ENCODE peak calls at places on chromosomes 11 and 22, in eight cellular contexts. A, F, Z, K, X, J, H and O are unnamed samples.

GRCh38 chr22:37601540-37602442 is 6.8 kb upstream of the GGA1 start:
- DNase-seq in A (peak), F (no peak), Z (peak), K (peak), X (peak), J (no peak), H (peak), O (no peak)

GRCh38 chr22:42174062-42174461 is 43.5 kb upstream of the CYP2D6 start:
- DNase-seq in A (no peak), F (no peak), Z (no peak), K (no peak), X (no peak), J (no peak), H (no peak), O (no peak)

GRCh38 chr22:39932918-39933649 is 27.1 kb upstream of the TMA7B start:
- DNase-seq in A (no peak), F (no peak), Z (peak), K (peak), X (peak), J (peak), H (peak), O (no peak)

GRCh38 chr22:41862530-41863266 is 29.8 kb downstream of the SREBF2 start:
- DNase-seq in A (peak), F (no peak), Z (no peak), K (no peak), X (no peak), J (no peak), H (no peak), O (no peak)

GRCh38 chr22:49944399-49944891 is 16.1 kb upstream of the PIM3 start:
- DNase-seq in A (no peak), F (no peak), Z (no peak), K (no peak), X (no peak), J (no peak), H (no peak), O (no peak)

GRCh38 chr11:31995525-31996123 is 95.2 kb upstream of the RCN1 start:
- DNase-seq in A (peak), F (no peak), Z (no peak), K (peak), X (no peak), J (no peak), H (no peak), O (no peak)

GRCh38 chr11:33665666-33666065 is 35.0 kb downstream of the C11orf91 start:
- DNase-seq in A (no peak), F (no peak), Z (no peak), K (no peak), X (no peak), J (no peak), H (no peak), O (no peak)

GRCh38 chr22:47396105-47396504 is 633.7 kb downstream of the TBC1D22A start:
- DNase-seq in A (no peak), F (no peak), Z (no peak), K (no peak), X (no peak), J (no peak), H (no peak), O (no peak)

GRCh38 chr22:48179571-48180546 is 1417.4 kb downstream of the TBC1D22A start:
- DNase-seq in A (no peak), F (no peak), Z (no peak), K (no peak), X (no peak), J (no peak), H (no peak), O (no peak)

GRCh38 chr22:19958083-19959042 is 16.7 kb upstream of the TXNRD2 start:
- DNase-seq in A (no peak), F (no peak), Z (no peak), K (no peak), X (no peak), J (no peak), H (no peak), O (no peak)

GRCh38 chr22:19723990-19724827 is 870 bp downstream of the GP1BB start:
- DNase-seq in A (no peak), F (no peak), Z (no peak), K (peak), X (peak), J (peak), H (peak), O (no peak)

GRCh38 chr11:132228756-132229325 is 858.4 kb downstream of the NTM start:
- DNase-seq in A (no peak), F (no peak), Z (no peak), K (no peak), X (no peak), J (no peak), H (no peak), O (no peak)

GRCh38 chr22:41352058-41352457 is 29.7 kb upstream of the TEF start:
- DNase-seq in A (no peak), F (no peak), Z (peak), K (no peak), X (no peak), J (no peak), H (no peak), O (no peak)

GRCh38 chr11:19279455-19279854 is 38.7 kb upstream of the E2F8 start:
- DNase-seq in A (no peak), F (no peak), Z (peak), K (no peak), X (peak), J (no peak), H (no peak), O (no peak)

GRCh38 chr11:2317354-2318050 is 15.7 kb downstream of the TSPAN32 start:
- DNase-seq in A (no peak), F (no peak), Z (no peak), K (no peak), X (no peak), J (no peak), H (no peak), O (no peak)

GRCh38 chr11:116731821-116732739 is 40.7 kb downstream of the BUD13 start:
- DNase-seq in A (no peak), F (no peak), Z (no peak), K (no peak), X (peak), J (no peak), H (no peak), O (no peak)

GRCh38 chr11:2580444-2581050 is 119.2 kb downstream of the KCNQ1OT1 start:
- DNase-seq in A (no peak), F (peak), Z (no peak), K (no peak), X (peak), J (no peak), H (no peak), O (no peak)

GRCh38 chr11:47599821-47600377 is 5.7 kb upstream of the C1QTNF4 start:
- DNase-seq in A (no peak), F (no peak), Z (no peak), K (no peak), X (no peak), J (no peak), H (no peak), O (no peak)

GRCh38 chr11:75743711-75744563 is 24.6 kb upstream of the DGAT2 start:
- DNase-seq in A (no peak), F (no peak), Z (no peak), K (no peak), X (no peak), J (peak), H (no peak), O (no peak)

GRCh38 chr11:133836076-133836548 is 9.2 kb downstream of the SPATA19 start:
- DNase-seq in A (no peak), F (no peak), Z (no peak), K (no peak), X (no peak), J (no peak), H (no peak), O (no peak)

GRCh38 chr11:11624926-11625325 is 3.1 kb upstream of the GALNT18 start:
- DNase-seq in A (no peak), F (no peak), Z (no peak), K (no peak), X (no peak), J (no peak), H (no peak), O (no peak)

GRCh38 chr11:1939006-1939626 is 8.0 kb upstream of the MRPL23 start:
- DNase-seq in A (no peak), F (peak), Z (no peak), K (no peak), X (peak), J (no peak), H (no peak), O (no peak)

GRCh38 chr22:26777402-26777801 is 120.0 kb downstream of the MIAT start:
- DNase-seq in A (no peak), F (no peak), Z (no peak), K (no peak), X (no peak), J (no peak), H (no peak), O (no peak)

GRCh38 chr11:70526116-70527045 is 128.1 kb downstream of the CTTN start:
- DNase-seq in A (no peak), F (peak), Z (no peak), K (no peak), X (no peak), J (no peak), H (no peak), O (no peak)

GRCh38 chr11:115199501-115199900 is 304.7 kb downstream of the CADM1 start:
- DNase-seq in A (no peak), F (no peak), Z (no peak), K (no peak), X (no peak), J (no peak), H (no peak), O (no peak)

GRCh38 chr22:22045576-22046335 is 63.2 kb upstream of the TOP3B start:
- DNase-seq in A (no peak), F (no peak), Z (no peak), K (no peak), X (no peak), J (no peak), H (no peak), O (no peak)

GRCh38 chr22:47163481-47163875 is 401.0 kb downstream of the TBC1D22A start:
- DNase-seq in A (no peak), F (no peak), Z (no peak), K (no peak), X (no peak), J (no peak), H (no peak), O (no peak)

GRCh38 chr11:12840871-12841516 is 166.8 kb downstream of the TEAD1 start:
- DNase-seq in A (no peak), F (peak), Z (no peak), K (peak), X (no peak), J (no peak), H (no peak), O (no peak)

GRCh38 chr11:12402027-12402426 is 24.7 kb downstream of the PARVA start:
- DNase-seq in A (no peak), F (no peak), Z (no peak), K (no peak), X (no peak), J (no peak), H (no peak), O (no peak)

GRCh38 chr11:130160460-130161090 is 993 bp downstream of the ST14 start:
- DNase-seq in A (no peak), F (no peak), Z (no peak), K (no peak), X (peak), J (no peak), H (no peak), O (no peak)

GRCh38 chr11:111976614-111977140 is 39.5 kb downstream of the DIXDC1 start:
- DNase-seq in A (no peak), F (no peak), Z (no peak), K (no peak), X (peak), J (no peak), H (no peak), O (no peak)

GRCh38 chr11:121604152-121604551 is 151.4 kb upstream of the SORL1-AS1 start:
- DNase-seq in A (no peak), F (no peak), Z (no peak), K (no peak), X (no peak), J (no peak), H (peak), O (no peak)

GRCh38 chr11:28585007-28585406 is 476.8 kb downstream of the METTL15 start:
- DNase-seq in A (no peak), F (no peak), Z (no peak), K (no peak), X (no peak), J (no peak), H (no peak), O (no peak)

GRCh38 chr22:50542416-50542927 is 3.2 kb upstream of the KLHDC7B start:
- DNase-seq in A (peak), F (no peak), Z (no peak), K (no peak), X (no peak), J (no peak), H (no peak), O (no peak)

GRCh38 chr11:10892250-10892649 is 34.4 kb upstream of the ZBED5 start:
- DNase-seq in A (no peak), F (no peak), Z (no peak), K (no peak), X (no peak), J (no peak), H (no peak), O (no peak)

GRCh38 chr11:74427377-74427776 is 29.1 kb upstream of the PGM2L1 start:
- DNase-seq in A (no peak), F (no peak), Z (no peak), K (peak), X (no peak), J (no peak), H (no peak), O (no peak)

DNA sequence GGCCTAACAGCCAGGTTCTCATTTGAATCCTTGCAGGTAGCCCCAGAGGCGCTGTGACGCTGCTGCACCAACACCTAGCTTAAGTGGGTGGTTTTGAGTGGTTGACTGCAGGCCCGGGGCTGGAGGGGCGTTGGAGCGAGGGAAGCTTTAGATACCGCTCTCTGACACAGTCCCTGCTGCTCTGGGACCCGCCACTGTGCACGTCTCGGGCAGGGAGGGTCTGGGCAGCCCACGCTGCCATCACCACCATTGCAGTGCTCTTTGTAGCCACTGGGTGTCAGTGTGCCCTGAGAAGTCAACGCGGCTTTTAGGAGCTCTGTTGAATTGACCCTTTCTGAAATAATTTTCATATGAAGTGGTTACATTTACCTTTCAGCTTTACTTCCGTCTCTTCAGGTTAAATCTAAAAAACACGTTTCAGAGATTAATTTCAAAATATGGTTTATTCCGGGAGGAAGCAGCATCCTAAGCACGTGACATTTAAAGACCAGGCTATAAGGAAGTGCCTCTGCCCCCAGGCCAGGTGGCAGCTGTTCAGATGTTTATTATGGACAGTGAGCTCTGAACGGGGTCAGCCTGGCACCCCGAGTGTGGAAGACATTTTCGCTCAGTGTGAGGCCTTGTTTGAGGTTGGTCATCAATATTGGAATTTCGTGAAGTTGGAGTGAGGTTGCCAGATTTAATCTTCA is 30.9 kb upstream of the PARVB start:
- DNase-seq in A (peak), F (peak), Z (peak), K (peak), X (peak), J (peak), H (peak), O (peak)
- TF ChIP-seq POLR2AphosphoS5 in A (no peak), F (no peak), Z (no peak), K (no peak), X (no peak), J (no peak), H (no peak), O (no peak)

DNA sequence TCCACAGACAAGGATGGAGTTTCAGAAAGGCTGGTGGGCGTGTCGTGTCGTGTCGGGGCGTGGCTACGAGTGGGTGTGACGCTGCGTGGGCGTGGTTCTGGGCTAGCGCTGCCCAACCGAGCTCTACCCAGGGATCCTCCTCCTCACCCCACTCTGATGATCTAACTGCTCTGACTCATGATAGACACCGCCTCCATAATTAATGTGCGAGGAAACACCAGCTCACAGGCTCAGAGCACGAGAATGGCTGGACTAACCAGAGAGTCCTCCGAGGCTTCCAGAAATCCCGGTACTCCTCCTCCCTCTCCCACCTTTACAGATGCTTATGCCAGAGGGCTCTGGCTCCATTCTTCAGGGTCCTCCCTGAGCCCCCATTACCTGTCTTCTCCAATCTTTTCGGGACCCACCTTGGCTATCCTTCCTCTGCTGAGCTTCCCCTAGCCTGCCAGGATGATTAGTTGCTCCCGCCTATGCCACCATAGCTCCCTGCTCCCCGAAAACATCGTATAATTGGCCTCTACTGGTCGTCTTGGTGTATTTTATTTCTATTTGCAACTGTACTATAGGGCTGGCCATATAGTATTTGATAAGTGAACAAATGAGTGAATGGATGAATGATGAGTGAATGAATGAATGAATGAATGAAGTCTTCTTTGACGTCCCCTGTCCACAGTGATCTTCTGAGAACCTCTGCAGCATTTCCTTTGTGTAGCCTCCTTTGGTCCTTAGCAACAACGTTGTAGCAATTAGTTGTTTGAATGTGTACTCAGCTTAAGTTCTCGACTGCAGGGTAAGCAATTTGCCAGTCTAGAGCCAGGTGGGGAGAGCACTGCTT is 21.7 kb downstream of the TMPRSS13 start:
- DNase-seq in A (peak), F (peak), Z (peak), K (peak), X (peak), J (peak), H (peak), O (peak)
- H3K9ac ChIP-seq in A (no peak), F (no peak), Z (peak), K (peak), X (no peak), J (peak), H (no peak), O (peak)

GRCh38 chr11:125036933-125037332 is 26.2 kb upstream of the SLC37A2 start:
- DNase-seq in A (no peak), F (no peak), Z (no peak), K (peak), X (no peak), J (no peak), H (no peak), O (no peak)
- TF ChIP-seq POLR2AphosphoS5 in A (no peak), F (no peak), Z (no peak), K (no peak), X (no peak), J (no peak), H (no peak), O (no peak)

GRCh38 chr11:64619196-64619595 is 28.2 kb downstream of the SLC22A12 start:
- DNase-seq in A (no peak), F (no peak), Z (no peak), K (no peak), X (no peak), J (no peak), H (no peak), O (no peak)
- H3K9ac ChIP-seq in A (no peak), F (no peak), Z (no peak), K (no peak), X (no peak), J (no peak), H (peak), O (peak)

GRCh38 chr11:35009191-35009940 is 92.9 kb downstream of the PDHX start:
- DNase-seq in A (no peak), F (no peak), Z (peak), K (no peak), X (no peak), J (no peak), H (peak), O (no peak)
- TF ChIP-seq POLR2AphosphoS5 in A (no peak), F (no peak), Z (peak), K (no peak), X (no peak), J (no peak), H (no peak), O (no peak)

DNA sequence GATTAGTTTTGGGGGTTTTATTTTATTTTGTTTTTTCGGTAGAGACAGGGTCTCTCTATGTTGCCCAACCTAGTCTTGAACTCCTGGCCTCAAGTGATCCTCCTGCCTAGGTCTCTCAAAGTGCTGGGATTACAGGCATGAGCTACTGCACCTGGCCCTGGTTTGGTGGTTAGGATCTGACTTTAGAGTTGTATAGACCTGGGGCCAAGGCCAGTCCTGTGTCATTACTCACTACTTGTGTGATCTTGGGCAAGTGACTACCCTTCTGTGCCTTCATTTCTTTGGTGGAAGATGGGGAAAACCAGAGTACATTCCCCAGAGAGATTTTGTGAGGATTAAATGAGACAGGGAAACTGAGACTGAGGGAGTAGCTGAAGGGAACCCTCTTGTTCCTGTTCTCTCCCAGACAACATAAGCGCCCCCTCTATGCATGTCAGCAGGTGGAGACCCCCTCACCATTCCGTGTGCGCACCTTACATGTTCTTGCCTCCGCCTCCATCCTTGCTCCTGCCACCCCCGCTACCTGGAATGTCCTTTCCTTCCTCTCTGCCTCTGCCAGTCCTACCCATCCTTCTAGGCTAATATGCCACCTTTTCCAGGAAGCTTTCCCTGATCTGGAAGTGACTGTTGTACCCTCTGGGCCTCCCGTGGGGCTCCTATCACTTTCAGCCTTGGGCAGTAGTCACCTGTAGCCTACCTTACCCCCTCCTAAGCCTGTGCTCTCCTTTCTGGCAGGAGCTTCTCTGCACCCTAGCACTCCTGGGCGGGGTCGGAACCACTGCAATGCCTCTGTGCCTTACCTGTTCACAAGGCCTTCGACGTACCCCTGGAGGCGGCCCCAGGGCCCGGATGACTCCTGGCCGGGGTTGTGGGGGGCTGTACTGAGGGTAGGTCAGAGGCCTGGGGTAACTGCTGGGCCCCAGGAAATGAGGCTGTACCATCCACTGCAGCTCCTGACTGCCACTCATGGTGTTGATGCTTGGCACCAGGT is 3.9 kb downstream of the FOSL1 start:
- DNase-seq in A (no peak), F (no peak), Z (no peak), K (no peak), X (no peak), J (no peak), H (no peak), O (no peak)
- H3K9ac ChIP-seq in A (no peak), F (peak), Z (peak), K (no peak), X (no peak), J (no peak), H (no peak), O (no peak)